ENCODE peak calls at places on chromosomes 6 and 20, in eight cellular contexts. Z is fibroblast of lung; M is GM10248; W is stimulated activated CD4-positive, alpha-beta T cell treated with anti-CD3 and anti-CD28 coated beads, Interleukin-4, amount 100 ng/mL, for 48 hours; T is choroid plexus epithelial cell; S is bronchial epithelial cell; N is activated T-cell treated with anti-CD3 and anti-CD28 coated beads for 48 hours; F is OCI-LY7. E is an unnamed sample.

GRCh38 chr6:157531169-157531985 is 150.4 kb downstream of the ZDHHC14 start:
- DNase-seq in F (no peak), Z (no peak), W (no peak), S (no peak), N (no peak), T (no peak), M (no peak), E (no peak)

GRCh38 chr20:8837396-8837795 is 231.5 kb upstream of the PLCB4 start:
- DNase-seq in N (no peak), F (no peak), S (peak; percentile 30), M (no peak), Z (peak; percentile 93), W (no peak), T (peak; percentile 79), E (peak; percentile 5)

GRCh38 chr6:75272145-75272840 is 12.3 kb downstream of the TMEM30A start:
- DNase-seq in T (peak; percentile 83), S (peak; percentile 72), F (no peak), M (no peak), W (no peak), Z (peak; percentile 82), N (no peak), E (peak; percentile 48)

GRCh38 chr20:4601630-4602296 is 119.9 kb upstream of the PRND start:
- DNase-seq in Z (peak; percentile 48), T (no peak), M (no peak), W (no peak), N (no peak), F (no peak), S (peak; percentile 60), E (no peak)

GRCh38 chr6:16057411-16057810 is 71.5 kb upstream of the MYLIP start:
- DNase-seq in T (no peak), S (peak; percentile 54), W (no peak), F (no peak), M (no peak), Z (no peak), N (no peak), E (peak; percentile 24)

GRCh38 chr20:1775117-1775516 is 117.5 kb upstream of the SIRPG start:
- DNase-seq in T (peak; percentile 52), Z (peak; percentile 58), N (no peak), S (peak; percentile 59), M (no peak), F (no peak), W (no peak), E (no peak)

GRCh38 chr6:163715846-163716245 is 301.3 kb downstream of the QKI start:
- DNase-seq in S (no peak), W (no peak), M (no peak), F (no peak), T (no peak), Z (no peak), N (no peak), E (no peak)

GRCh38 chr20:11204926-11205768 is 531.3 kb upstream of the JAG1 start:
- DNase-seq in N (no peak), F (peak; percentile 50), Z (peak; percentile 48), T (peak; percentile 88), M (peak; percentile 24), S (peak; percentile 76), W (no peak), E (no peak)

GRCh38 chr6:15870354-15871043 is 207.7 kb upstream of the DTNBP1 start:
- DNase-seq in M (no peak), N (no peak), F (no peak), S (peak; percentile 33), Z (no peak), T (peak; percentile 52), W (no peak), E (no peak)

GRCh38 chr6:136059308-136059707 is 190.8 kb downstream of the MTFR2 start:
- DNase-seq in Z (no peak), W (no peak), N (no peak), T (peak; percentile 35), S (no peak), F (no peak), M (no peak), E (no peak)

GRCh38 chr20:62179162-62179504 is 3.7 kb upstream of the MTG2 start:
- DNase-seq in M (no peak), T (no peak), W (no peak), Z (no peak), F (no peak), N (no peak), S (no peak), E (no peak)

GRCh38 chr6:4459032-4459431 is 317.2 kb upstream of the CDYL start:
- DNase-seq in W (no peak), N (no peak), F (no peak), Z (peak; percentile 91), S (peak; percentile 97), M (no peak), T (peak; percentile 80), E (peak; percentile 55)

E was measured in epithelial cell of prostate.